ENCODE peak calls at places on chromosome 1, in seven cellular contexts. T, Q, G, U, W, A and M are unnamed samples.

GRCh38 chr1:103362348-103363007 is 163.0 kb upstream of the RNPC3 start:
- DNase-seq in T (no peak), W (no peak), G (no peak), U (no peak), A (no peak), Q (no peak), M (no peak)

GRCh38 chr1:10962483-10962882 is 50.0 kb upstream of the TARDBP start:
- DNase-seq in Q (peak), A (no peak), T (no peak), U (no peak), G (no peak), W (no peak), M (no peak)

GRCh38 chr1:10814954-10815862 is 18.8 kb upstream of the CASZ1 start:
- DNase-seq in Q (no peak), W (no peak), T (no peak), U (no peak), A (no peak), G (no peak), M (no peak)

GRCh38 chr1:15719721-15720120 is 16.3 kb upstream of the SLC25A34 start:
- DNase-seq in G (no peak), A (no peak), W (no peak), U (no peak), Q (no peak), T (no peak), M (no peak)

GRCh38 chr1:222334026-222334680 is 213.8 kb downstream of the HHIPL2 start:
- DNase-seq in W (no peak), G (peak), T (no peak), A (no peak), U (no peak), Q (peak), M (no peak)

GRCh38 chr1:35111106-35111505 is 31.9 kb downstream of the ZMYM1 start:
- DNase-seq in G (peak), U (no peak), W (no peak), A (no peak), Q (peak), T (no peak), M (no peak)

GRCh38 chr1:207021139-207021861 is 11.3 kb downstream of the C1orf116 start:
- DNase-seq in G (no peak), Q (peak), A (no peak), U (no peak), W (no peak), T (no peak), M (no peak)

GRCh38 chr1:110198746-110199145 is 11.4 kb upstream of the KCNC4 start:
- DNase-seq in W (no peak), A (no peak), U (no peak), T (no peak), Q (no peak), G (no peak), M (no peak)

GRCh38 chr1:91529856-91530255 is 29.2 kb downstream of the CDC7 start:
- DNase-seq in Q (peak), A (no peak), G (peak), U (no peak), W (no peak), T (no peak), M (no peak)

GRCh38 chr1:199687321-199687720 is 340.2 kb upstream of the NR5A2 start:
- DNase-seq in Q (no peak), W (no peak), U (no peak), G (peak), T (no peak), A (no peak), M (peak)

GRCh38 chr1:225825606-225826005 is 15.7 kb downstream of the EPHX1 start:
- DNase-seq in Q (no peak), G (no peak), U (no peak), W (no peak), A (no peak), T (no peak), M (no peak)

GRCh38 chr1:233113009-233113712 is 162.8 kb downstream of the NTPCR start:
- DNase-seq in W (no peak), A (no peak), G (peak), U (peak), T (no peak), Q (peak), M (no peak)

GRCh38 chr1:14678011-14678638 is 79.6 kb downstream of the KAZN start:
- DNase-seq in U (no peak), Q (no peak), W (no peak), G (no peak), T (no peak), A (no peak), M (no peak)

GRCh38 chr1:193356249-193356648 is 169.8 kb upstream of the B3GALT2 start:
- DNase-seq in U (no peak), G (no peak), A (no peak), T (no peak), W (no peak), Q (no peak), M (no peak)

GRCh38 chr1:3787347-3787710 is 9.0 kb downstream of the LRRC47 start:
- DNase-seq in T (no peak), Q (no peak), U (no peak), A (no peak), W (no peak), G (no peak), M (no peak)

GRCh38 chr1:218510153-218510772 is 165.1 kb downstream of the TGFB2 start:
- DNase-seq in Q (no peak), U (no peak), G (no peak), A (no peak), T (no peak), W (no peak), M (no peak)

GRCh38 chr1:153679337-153680119 is 1.0 kb downstream of the NPR1 start:
- DNase-seq in T (no peak), G (no peak), U (no peak), A (no peak), W (peak), Q (no peak), M (peak)

GRCh38 chr1:216961516-216961915 is 238.3 kb upstream of the ESRRG start:
- DNase-seq in A (no peak), U (no peak), G (no peak), Q (no peak), W (no peak), T (no peak), M (no peak)
- TF ChIP-seq CTCF in A (no peak), U (no peak), G (no peak), Q (peak), W (no peak), T (no peak), M (no peak)

DNA sequence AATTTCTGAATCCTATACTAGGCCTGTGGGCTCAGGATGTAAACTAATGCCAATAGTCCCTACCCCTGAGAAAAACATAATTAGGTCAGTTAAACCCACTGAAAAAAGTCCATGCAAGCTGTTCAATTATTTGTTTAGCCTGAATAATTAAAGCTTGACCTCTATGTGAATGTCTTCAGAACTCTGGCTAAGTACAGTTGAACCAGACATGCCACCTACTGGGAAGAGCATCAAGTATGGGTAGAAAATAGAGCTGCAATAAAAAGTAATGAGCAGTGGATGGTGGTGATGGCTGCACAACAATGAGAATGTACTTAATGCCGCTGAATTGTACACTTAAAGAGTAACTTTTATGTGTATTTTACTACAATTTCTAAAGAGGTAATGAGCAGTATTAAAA is 23.6 kb upstream of the SLC19A2 start:
- DNase-seq in G (peak), U (no peak), Q (peak), T (no peak), W (no peak), A (no peak), M (no peak)
- TF ChIP-seq CTCF in G (no peak), U (no peak), Q (no peak), T (no peak), W (no peak), A (no peak), M (no peak)

GRCh38 chr1:183180213-183180612 is 5.9 kb upstream of the LAMC2 start:
- DNase-seq in T (no peak), A (no peak), G (peak), Q (peak), U (no peak), W (no peak), M (no peak)

GRCh38 chr1:183191833-183192232 is 5.8 kb downstream of the LAMC2 start:
- DNase-seq in Q (peak), W (no peak), A (no peak), U (no peak), G (peak), T (no peak), M (no peak)

GRCh38 chr1:183180634-183181056 is 5.4 kb upstream of the LAMC2 start:
- DNase-seq in U (no peak), A (no peak), G (peak), T (no peak), W (no peak), Q (peak), M (no peak)

GRCh38 chr1:183186820-183187219 is 756 bp downstream of the LAMC2 start:
- DNase-seq in G (no peak), Q (no peak), W (no peak), U (no peak), A (no peak), T (no peak), M (no peak)

GRCh38 chr1:183185941-183186490 is at the start of gene LAMC2:
- DNase-seq in U (peak), Q (peak), T (no peak), G (no peak), A (no peak), W (peak), M (peak)
- TF ChIP-seq CTCF in U (peak), Q (peak), T (no peak), G (no peak), A (no peak), W (peak), M (no peak)

GRCh38 chr1:203031467-203031866 is 5.2 kb downstream of the PPFIA4 start:
- DNase-seq in U (no peak), A (no peak), G (no peak), Q (no peak), T (no peak), W (no peak), M (no peak)
- TF ChIP-seq CTCF in U (peak), A (no peak), G (peak), Q (peak), T (no peak), W (no peak), M (peak)

GRCh38 chr1:201309420-201309819 is 26.1 kb downstream of the PKP1 start:
- DNase-seq in U (peak), A (no peak), G (no peak), W (no peak), Q (peak), T (no peak), M (peak)
- TF ChIP-seq CTCF in U (peak), A (no peak), G (no peak), W (peak), Q (peak), T (no peak), M (no peak)

GRCh38 chr1:18261891-18262290 is 154.3 kb downstream of the IGSF21 start:
- DNase-seq in U (no peak), A (no peak), T (no peak), Q (no peak), W (no peak), G (no peak), M (no peak)

GRCh38 chr1:18257775-18258174 is 150.2 kb downstream of the IGSF21 start:
- DNase-seq in Q (no peak), U (no peak), A (no peak), W (no peak), G (no peak), T (no peak), M (no peak)

GRCh38 chr1:18253093-18253492 is 145.5 kb downstream of the IGSF21 start:
- DNase-seq in T (no peak), A (no peak), W (no peak), G (no peak), Q (no peak), U (no peak), M (no peak)

DNA sequence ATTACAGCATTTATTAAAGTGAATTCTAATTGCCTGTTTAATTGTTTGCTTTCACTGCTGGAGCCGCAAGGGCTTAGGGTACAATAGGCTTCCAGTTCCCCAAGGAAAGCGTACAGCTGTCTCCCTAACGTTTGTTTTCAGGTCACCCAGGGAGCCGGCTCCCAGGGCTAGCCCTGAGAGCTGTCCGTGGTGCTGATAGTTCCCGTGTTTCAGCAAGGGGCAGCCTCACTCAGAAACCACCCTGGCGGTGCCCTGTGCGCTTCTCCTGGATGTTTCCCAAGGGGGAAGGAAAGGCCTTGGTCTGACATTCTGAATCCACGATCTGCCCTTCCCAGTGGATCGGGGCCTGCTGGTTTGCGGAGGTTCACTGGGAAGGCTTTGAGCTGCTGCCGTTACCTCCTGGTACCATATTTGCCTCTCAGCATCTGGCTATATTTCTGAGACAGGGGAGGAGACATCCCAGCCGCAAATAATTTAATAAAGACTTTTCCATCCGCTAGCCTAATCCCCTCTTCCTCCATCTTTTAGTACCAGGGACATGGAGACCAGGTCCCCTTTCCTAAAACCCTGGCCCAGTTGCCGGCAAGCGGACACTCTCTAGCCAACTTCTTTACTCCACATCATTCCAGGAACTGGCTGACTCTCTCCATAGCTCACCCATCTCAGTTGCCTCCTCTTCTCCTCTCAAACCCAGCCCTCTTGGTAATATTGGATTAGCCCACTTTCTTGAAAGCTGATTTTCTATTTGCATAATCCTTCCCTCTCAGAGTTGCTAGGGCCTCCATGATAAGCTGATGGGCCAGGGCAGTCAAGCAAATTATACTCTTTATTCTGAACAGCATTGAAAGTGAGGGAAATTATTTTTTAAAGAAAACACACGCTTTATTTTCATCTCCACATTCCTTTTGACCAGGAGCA is 149.0 kb downstream of the IGSF21 start:
- DNase-seq in Q (peak), T (no peak), A (no peak), U (peak), W (no peak), G (peak), M (no peak)
- TF ChIP-seq CTCF in Q (no peak), T (no peak), A (no peak), U (no peak), W (no peak), G (no peak), M (no peak)

GRCh38 chr1:41762251-41762650 is 156.5 kb downstream of the HIVEP3 start:
- DNase-seq in G (no peak), Q (no peak), A (no peak), U (no peak), W (no peak), T (no peak), M (no peak)
- TF ChIP-seq CTCF in G (no peak), Q (no peak), A (no peak), U (peak), W (no peak), T (no peak), M (no peak)